ENCODE peak calls at places on chromosomes 5 and 9, in nine cellular contexts. V, H, D, I, A, Q, S, N and P are unnamed samples.

GRCh38 chr9:19787672-19788071 is 1.2 kb downstream of the SLC24A2 start:
- DNase-seq in V (no peak), H (no peak), D (no peak), I (no peak), A (no peak), Q (no peak), S (no peak), N (no peak), P (no peak)

GRCh38 chr9:118991366-118992285 is 377.6 kb downstream of the BRINP1 start:
- DNase-seq in V (no peak), H (no peak), D (no peak), I (no peak), A (no peak), Q (no peak), S (no peak), N (no peak), P (no peak)

GRCh38 chr9:27198175-27198574 is 89.2 kb downstream of the TEK start:
- DNase-seq in V (no peak), H (no peak), D (no peak), I (no peak), A (no peak), Q (no peak), S (no peak), N (no peak), P (no peak)

GRCh38 chr9:129414377-129415021 is 206.4 kb downstream of the C9orf50 start:
- DNase-seq in V (no peak), H (no peak), D (peak; percentile 61), I (no peak), A (no peak), Q (peak; percentile 44), S (no peak), N (peak; percentile 27), P (peak; percentile 46)

GRCh38 chr5:172347653-172348052 is 64.1 kb upstream of the UBTD2 start:
- DNase-seq in V (no peak), H (no peak), D (no peak), I (no peak), A (no peak), Q (no peak), S (no peak), N (no peak), P (peak; percentile 16)

GRCh38 chr9:130400870-130401269 is 43.9 kb upstream of the ASS1 start:
- DNase-seq in V (no peak), H (no peak), D (no peak), I (no peak), A (no peak), Q (no peak), S (no peak), N (no peak), P (no peak)

GRCh38 chr5:96318569-96319100 is 114.4 kb downstream of the PCSK1 start:
- DNase-seq in V (no peak), H (no peak), D (no peak), I (no peak), A (no peak), Q (no peak), S (no peak), N (no peak), P (no peak)

GRCh38 chr5:64295100-64295499 is 129.5 kb downstream of the RNF180 start:
- DNase-seq in V (no peak), H (no peak), D (no peak), I (no peak), A (no peak), Q (no peak), S (no peak), N (no peak), P (no peak)

GRCh38 chr5:175689147-175689991 is 31.5 kb downstream of the HRH2 start:
- DNase-seq in V (no peak), H (no peak), D (peak; percentile 78), I (no peak), A (no peak), Q (no peak), S (no peak), N (no peak), P (peak; percentile 20)

GRCh38 chr9:74848150-74848525 is 39.6 kb downstream of the TRPM6 start:
- DNase-seq in V (no peak), H (no peak), D (no peak), I (no peak), A (no peak), Q (no peak), S (no peak), N (no peak), P (no peak)

GRCh38 chr9:114385412-114386181 is 2.2 kb downstream of the AKNA start:
- DNase-seq in V (no peak), H (no peak), D (peak; percentile 86), I (peak; percentile 85), A (no peak), Q (peak; percentile 85), S (peak; percentile 69), N (peak; percentile 81), P (peak; percentile 84)

GRCh38 chr5:151063136-151063544 is 17.7 kb downstream of the TNIP1 start:
- DNase-seq in V (no peak), H (no peak), D (peak; percentile 63), I (peak; percentile 83), A (no peak), Q (peak; percentile 91), S (peak; percentile 58), N (no peak), P (peak; percentile 88)

GRCh38 chr9:131546336-131547084 is 1.2 kb downstream of the PRRT1B start:
- DNase-seq in V (no peak), H (peak; percentile 57), D (no peak), I (no peak), A (no peak), Q (peak; percentile 53), S (no peak), N (no peak), P (peak; percentile 27)

GRCh38 chr9:115250646-115251045 is 132.7 kb upstream of the TNC start:
- DNase-seq in V (no peak), H (no peak), D (no peak), I (peak; percentile 47), A (no peak), Q (peak; percentile 90), S (peak; percentile 86), N (no peak), P (peak; percentile 67)

GRCh38 chr5:53063176-53063575 is 46.4 kb downstream of the MOCS2 start:
- DNase-seq in V (no peak), H (no peak), D (no peak), I (no peak), A (no peak), Q (no peak), S (no peak), N (no peak), P (no peak)

GRCh38 chr9:15403155-15403554 is 19.5 kb upstream of the SNAPC3 start:
- DNase-seq in V (no peak), H (peak; percentile 33), D (no peak), I (no peak), A (no peak), Q (no peak), S (no peak), N (no peak), P (no peak)

GRCh38 chr9:97602430-97602829 is 30.7 kb downstream of the TSTD2 start:
- DNase-seq in V (no peak), H (no peak), D (no peak), I (no peak), A (no peak), Q (no peak), S (no peak), N (no peak), P (no peak)

GRCh38 chr9:28941856-28942255 is 1368.6 kb upstream of the C9orf72 start:
- DNase-seq in V (no peak), H (no peak), D (no peak), I (no peak), A (no peak), Q (no peak), S (no peak), N (no peak), P (no peak)

GRCh38 chr9:118473527-118473926 is 769.3 kb downstream of the TLR4 start:
- DNase-seq in V (no peak), H (no peak), D (no peak), I (no peak), A (no peak), Q (no peak), S (no peak), N (no peak), P (no peak)

GRCh38 chr5:65924366-65925093 is 1.8 kb upstream of the ERBIN start:
- DNase-seq in V (no peak), H (no peak), D (no peak), I (no peak), A (no peak), Q (peak; percentile 2), S (no peak), N (no peak), P (no peak)

GRCh38 chr5:17255471-17256016 is 38.1 kb downstream of the BASP1 start:
- DNase-seq in V (no peak), H (no peak), D (no peak), I (no peak), A (no peak), Q (no peak), S (no peak), N (no peak), P (no peak)

GRCh38 chr9:27564685-27565084 is 8.6 kb downstream of the C9orf72 start:
- DNase-seq in V (no peak), H (no peak), D (no peak), I (no peak), A (no peak), Q (no peak), S (no peak), N (no peak), P (no peak)

GRCh38 chr5:172886974-172887491 is 53.0 kb downstream of the ERGIC1 start:
- DNase-seq in V (no peak), H (no peak), D (peak; percentile 75), I (no peak), A (no peak), Q (peak; percentile 69), S (no peak), N (no peak), P (peak; percentile 50)

GRCh38 chr5:90939208-90939607 is 380.6 kb downstream of the ADGRV1 start:
- DNase-seq in V (no peak), H (no peak), D (no peak), I (no peak), A (no peak), Q (no peak), S (no peak), N (no peak), P (peak; percentile 40)